ENCODE peak calls at places on chromosomes 13 and 19, in ten cellular contexts. Z is body of pancreas, C is ascending aorta, W is PC-3, B is stomach, Y is lung, G is thoracic aorta, S is tibial artery, E is cardiac muscle cell, D is IMR-90. M is an unnamed sample. For H3K36me3, the result is how much of the 10 kb centered on the place peaks cover.

GRCh38 chr19:17303167-17303939 is at the start of gene ABHD8:
- DNase-seq in Z (peak), C (peak), W (peak), B (peak), Y (peak), G (peak), S (peak), E (peak), D (peak), M (peak)

GRCh38 chr19:1514986-1515721 is 2.3 kb upstream of the ADAMTSL5 start:
- DNase-seq in Z (no peak), C (no peak), W (no peak), B (no peak), Y (no peak), G (no peak), S (no peak), E (no peak), D (no peak), M (no peak)

GRCh38 chr19:2629491-2630351 is 72.8 kb downstream of the GNG7 start:
- DNase-seq in Z (no peak), C (no peak), W (no peak), B (no peak), Y (no peak), G (no peak), S (no peak), E (no peak), D (no peak), M (no peak)

GRCh38 chr19:13756210-13756609 is 8.1 kb upstream of the MRI1 start:
- DNase-seq in Z (no peak), C (no peak), W (no peak), B (no peak), Y (no peak), G (no peak), S (no peak), E (no peak), D (no peak), M (no peak)

GRCh38 chr13:25067054-25067453 is 28.9 kb upstream of the PABPC3 start:
- DNase-seq in Z (no peak), C (no peak), W (no peak), B (no peak), Y (no peak), G (no peak), S (no peak), E (no peak), D (no peak), M (no peak)

GRCh38 chr13:99275093-99275469 is 16.9 kb upstream of the GPR18 start:
- DNase-seq in Z (no peak), C (no peak), W (peak), B (no peak), Y (no peak), G (no peak), S (no peak), E (no peak), D (peak), M (peak)

GRCh38 chr13:43016226-43016625 is 7.2 kb upstream of the DNAJC15 start:
- DNase-seq in Z (no peak), C (no peak), W (no peak), B (no peak), Y (no peak), G (no peak), S (no peak), E (no peak), D (no peak), M (peak)

GRCh38 chr13:82739881-82740280 is 1142.4 kb downstream of the SLITRK1 start:
- DNase-seq in Z (no peak), C (no peak), W (peak), B (no peak), Y (no peak), G (no peak), S (no peak), E (no peak), D (peak), M (no peak)

GRCh38 chr13:35744566-35745203 is 268.2 kb upstream of the MAB21L1 start:
- DNase-seq in Z (no peak), C (no peak), W (no peak), B (no peak), Y (no peak), G (no peak), S (no peak), E (peak), D (peak), M (no peak)

GRCh38 chr19:1567848-1568227 is 287 bp downstream of the MEX3D start:
- DNase-seq in Z (no peak), C (no peak), W (no peak), B (no peak), Y (no peak), G (no peak), S (no peak), E (peak), D (no peak), M (no peak)

GRCh38 chr19:34096020-34096915 is 76.0 kb upstream of the LSM14A start:
- DNase-seq in Z (no peak), C (no peak), W (peak), B (no peak), Y (no peak), G (no peak), S (no peak), E (peak), D (peak), M (peak)

GRCh38 chr13:73335226-73335625 is 276.4 kb downstream of the KLF5 start:
- DNase-seq in Z (no peak), C (no peak), W (peak), B (no peak), Y (no peak), G (no peak), S (no peak), E (no peak), D (peak), M (peak)

GRCh38 chr19:33805840-33806433 is 9.3 kb downstream of the KCTD15 start:
- DNase-seq in Z (no peak), C (no peak), W (no peak), B (no peak), Y (no peak), G (no peak), S (no peak), E (no peak), D (no peak), M (no peak)

GRCh38 chr19:15324791-15325519 is 7.4 kb downstream of the BRD4 start:
- DNase-seq in Z (peak), C (no peak), W (no peak), B (peak), Y (no peak), G (no peak), S (no peak), E (peak), D (no peak), M (no peak)

GRCh38 chr19:19485161-19485997 is 30.0 kb downstream of the TSSK6 start:
- DNase-seq in Z (no peak), C (no peak), W (no peak), B (no peak), Y (no peak), G (no peak), S (no peak), E (no peak), D (peak), M (no peak)

GRCh38 chr19:50330365-50331078 is 1.3 kb upstream of the KCNC3 start:
- DNase-seq in Z (peak), C (no peak), W (peak), B (peak), Y (peak), G (no peak), S (peak), E (peak), D (peak), M (no peak)

GRCh38 chr13:113862766-113863510 is 938 bp downstream of the GAS6 start:
- DNase-seq in Z (peak), C (no peak), W (no peak), B (peak), Y (no peak), G (no peak), S (peak), E (peak), D (no peak), M (no peak)

GRCh38 chr19:49408816-49409440 is 14.3 kb downstream of the PTH2 start:
- DNase-seq in Z (no peak), C (no peak), W (no peak), B (no peak), Y (no peak), G (no peak), S (no peak), E (no peak), D (no peak), M (peak)

GRCh38 chr13:104466016-104466415 is 1399.8 kb upstream of the SLC10A2 start:
- DNase-seq in Z (no peak), C (no peak), W (peak), B (no peak), Y (no peak), G (no peak), S (no peak), E (no peak), D (no peak), M (peak)

GRCh38 chr13:84445776-84446175 is 563.5 kb upstream of the SLITRK1 start:
- DNase-seq in Z (no peak), C (no peak), W (no peak), B (no peak), Y (no peak), G (no peak), S (no peak), E (no peak), D (peak), M (peak)

GRCh38 chr13:59480398-59480797 is 683.3 kb downstream of the DIAPH3 start:
- DNase-seq in Z (no peak), C (no peak), W (no peak), B (no peak), Y (no peak), G (no peak), S (no peak), E (no peak), D (no peak), M (no peak)

GRCh38 chr13:43087960-43088580 is 64.7 kb downstream of the DNAJC15 start:
- DNase-seq in Z (no peak), C (no peak), W (peak), B (no peak), Y (no peak), G (no peak), S (no peak), E (no peak), D (peak), M (peak)

GRCh38 chr19:920051-920857 is 3.1 kb downstream of the KISS1R start:
- DNase-seq in Z (peak), C (no peak), W (peak), B (no peak), Y (no peak), G (no peak), S (no peak), E (peak), D (no peak), M (no peak)

GRCh38 chr19:11410682-11411081 is 8.4 kb downstream of the RGL3 start:
- DNase-seq in Z (no peak), C (no peak), W (peak), B (no peak), Y (no peak), G (no peak), S (no peak), E (no peak), D (peak), M (peak)

GRCh38 chr13:110593430-110594130 is 21.8 kb upstream of the NAXD start:
- DNase-seq in Z (peak), C (no peak), W (peak), B (no peak), Y (no peak), G (no peak), S (no peak), E (peak), D (peak), M (peak)

GRCh38 chr19:41997851-41998229 is 3.8 kb upstream of the ATP1A3 start:
- DNase-seq in Z (no peak), C (no peak), W (no peak), B (no peak), Y (no peak), G (no peak), S (no peak), E (no peak), D (no peak), M (no peak)

GRCh38 chr19:56966225-56966696 is 125.7 kb upstream of the PEG3 start:
- DNase-seq in Z (no peak), C (no peak), W (no peak), B (no peak), Y (no peak), G (no peak), S (no peak), E (no peak), D (no peak), M (no peak)

GRCh38 chr13:83883061-83883523 is 818 bp upstream of the SLITRK1 start:
- DNase-seq in Z (peak), C (no peak), W (no peak), B (no peak), Y (no peak), G (no peak), S (no peak), E (no peak), D (no peak), M (no peak)

GRCh38 chr19:39246951-39247669 is 1.5 kb downstream of the IFNL4 start:
- DNase-seq in Z (peak), C (no peak), W (no peak), B (no peak), Y (no peak), G (no peak), S (no peak), E (no peak), D (no peak), M (no peak)

GRCh38 chr13:98541701-98542203 is 35.2 kb downstream of the STK24 start:
- DNase-seq in Z (no peak), C (no peak), W (no peak), B (no peak), Y (no peak), G (no peak), S (no peak), E (no peak), D (no peak), M (no peak)

GRCh38 chr13:52029569-52029968 is 5.1 kb downstream of the UTP14C start:
- DNase-seq in Z (peak), C (no peak), W (no peak), B (no peak), Y (no peak), G (no peak), S (no peak), E (no peak), D (no peak), M (no peak)

GRCh38 chr13:110216403-110217041 is 90.4 kb downstream of the COL4A1 start:
- DNase-seq in Z (no peak), C (no peak), W (no peak), B (no peak), Y (no peak), G (peak), S (peak), E (no peak), D (peak), M (peak)

GRCh38 chr13:40148103-40148502 is 492.6 kb downstream of the COG6 start:
- DNase-seq in Z (no peak), C (no peak), W (no peak), B (no peak), Y (no peak), G (no peak), S (no peak), E (no peak), D (no peak), M (no peak)

GRCh38 chr19:32061304-32061703 is 284.1 kb upstream of the ZNF507 start:
- DNase-seq in Z (no peak), C (no peak), W (peak), B (no peak), Y (no peak), G (no peak), S (no peak), E (no peak), D (no peak), M (peak)

GRCh38 chr19:45994456-45994988 is 745 bp upstream of the CCDC61 start:
- DNase-seq in Z (no peak), C (no peak), W (no peak), B (no peak), Y (no peak), G (no peak), S (no peak), E (no peak), D (no peak), M (peak)

GRCh38 chr19:7478173-7478842 is 10.5 kb downstream of the PEX11G start:
- DNase-seq in Z (no peak), C (no peak), W (no peak), B (no peak), Y (no peak), G (no peak), S (no peak), E (no peak), D (no peak), M (no peak)

GRCh38 chr13:79194272-79194671 is 211.8 kb downstream of the RBM26 start:
- DNase-seq in Z (no peak), C (no peak), W (no peak), B (no peak), Y (no peak), G (no peak), S (no peak), E (no peak), D (no peak), M (no peak)

DNA sequence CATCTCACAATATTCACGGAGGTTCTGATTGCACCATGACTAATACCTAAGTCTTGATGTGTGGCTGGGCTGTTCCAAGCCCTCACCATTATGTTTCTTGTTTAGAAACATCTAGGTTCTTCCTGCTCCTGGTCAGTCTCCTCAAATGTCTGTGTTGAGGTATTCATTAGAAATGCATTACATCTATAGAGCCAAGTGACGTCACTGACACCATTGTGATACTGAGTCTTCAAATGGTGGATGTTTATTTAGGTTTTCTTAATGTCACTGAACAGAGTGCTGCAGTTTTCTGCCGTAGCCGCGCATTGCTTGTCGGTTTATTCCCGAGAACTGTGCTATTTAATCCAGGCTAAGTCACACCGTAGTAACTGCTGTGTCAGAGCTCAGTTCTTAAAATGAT is 142.4 kb upstream of the SPACA7 start:
- DNase-seq in Z (no peak), C (no peak), W (no peak), B (no peak), Y (no peak), G (no peak), S (peak), E (no peak), D (no peak), M (no peak)
- TF ChIP-seq CTCF in Z (no peak), C (no peak), W (no peak), B (no peak), Y (no peak), G (no peak), S (no peak), E (no peak), D (no peak), M (no peak)

GRCh38 chr13:112562254-112562653 is 25.7 kb downstream of the TUBGCP3 start:
- DNase-seq in Z (no peak), C (no peak), W (no peak), B (no peak), Y (no peak), G (no peak), S (no peak), E (no peak), D (no peak), M (no peak)
- H3K36me3 ChIP-seq in Z (under half), C (half or more), W (under half), B (half or more), Y (under half), G (under half), S (half or more), E (under half), D (under half), M (under half)

GRCh38 chr19:43316591-43317319 is 36.7 kb upstream of the CD177 start:
- DNase-seq in Z (no peak), C (no peak), W (peak), B (peak), Y (no peak), G (no peak), S (no peak), E (no peak), D (peak), M (peak)
- TF ChIP-seq CTCF in Z (no peak), C (no peak), W (peak), B (no peak), Y (no peak), G (no peak), S (no peak), E (peak), D (peak), M (peak)

GRCh38 chr19:4018140-4018613 is 10.6 kb downstream of the PIAS4 start:
- DNase-seq in Z (no peak), C (no peak), W (no peak), B (no peak), Y (no peak), G (no peak), S (no peak), E (no peak), D (no peak), M (no peak)
- H3K36me3 ChIP-seq in Z (under half), C (under half), W (under half), B (half or more), Y (under half), G (under half), S (under half), E (under half), D (under half), M (under half)

GRCh38 chr13:22449251-22449650 is 731.5 kb upstream of the SGCG start:
- DNase-seq in Z (no peak), C (no peak), W (no peak), B (no peak), Y (no peak), G (no peak), S (no peak), E (no peak), D (no peak), M (no peak)

GRCh38 chr13:22455036-22455435 is 725.7 kb upstream of the SGCG start:
- DNase-seq in Z (no peak), C (no peak), W (no peak), B (no peak), Y (no peak), G (no peak), S (no peak), E (no peak), D (no peak), M (no peak)

GRCh38 chr13:22451345-22451744 is 729.4 kb upstream of the SGCG start:
- DNase-seq in Z (peak), C (no peak), W (no peak), B (no peak), Y (no peak), G (no peak), S (no peak), E (no peak), D (no peak), M (no peak)

GRCh38 chr13:22454586-22454985 is 726.2 kb upstream of the SGCG start:
- DNase-seq in Z (no peak), C (no peak), W (no peak), B (no peak), Y (no peak), G (no peak), S (no peak), E (peak), D (no peak), M (no peak)
- TF ChIP-seq CTCF in Z (no peak), C (no peak), W (no peak), B (no peak), Y (no peak), G (no peak), S (no peak), E (no peak), D (no peak), M (no peak)